ENCODE peak calls at places on chromosome 15, in eight cellular contexts. G is SJCRH30, Z is hepatocyte, I is endodermal cell, D is SJSA1, X is thyroid gland, C is endothelial cell of umbilical vein, L is lung. U is an unnamed sample.

GRCh38 chr15:82530606-82531379 is 9.5 kb downstream of the RPS17 start:
- DNase-seq in Z (peak; percentile 77), I (peak; percentile 95), D (peak; percentile 76), L (peak; percentile 70), G (peak; percentile 78), X (peak; percentile 85), C (peak; percentile 78), U (no peak)

GRCh38 chr15:97504031-97504430 is 456.5 kb upstream of the ARRDC4 start:
- DNase-seq in Z (peak; percentile 39), X (no peak), G (no peak), C (peak; percentile 97), L (no peak), D (no peak), I (no peak), U (no peak)

GRCh38 chr15:68819451-68820204 is 1.1 kb downstream of the ANP32A start:
- DNase-seq in G (peak; percentile 80), L (no peak), I (peak; percentile 81), C (peak; percentile 59), Z (peak; percentile 67), X (peak; percentile 38), D (peak; percentile 62), U (no peak)

GRCh38 chr15:67838789-67839332 is 984 bp downstream of the RNU6-1 start:
- DNase-seq in C (no peak), G (peak; percentile 77), X (peak; percentile 90), Z (peak; percentile 85), I (peak; percentile 92), D (no peak), L (peak; percentile 73), U (no peak)

GRCh38 chr15:41855121-41855941 is 16.7 kb downstream of the PLA2G4B start:
- DNase-seq in G (no peak), X (peak; percentile 90), C (no peak), Z (no peak), I (no peak), L (no peak), D (no peak), U (no peak)

GRCh38 chr15:40050788-40051615 is 12.0 kb upstream of the SRP14 start:
- DNase-seq in D (peak; percentile 40), Z (no peak), I (peak; percentile 78), X (no peak), L (no peak), C (no peak), G (peak; percentile 24), U (no peak)

GRCh38 chr15:63668601-63669000 is 71.4 kb downstream of the FBXL22 start:
- DNase-seq in X (no peak), Z (no peak), I (no peak), L (no peak), C (no peak), G (no peak), D (no peak), U (no peak)

GRCh38 chr15:67177750-67178149 is 76.7 kb downstream of the AAGAB start:
- DNase-seq in D (no peak), G (peak; percentile 43), Z (no peak), X (no peak), I (no peak), C (peak; percentile 25), L (no peak), U (no peak)

GRCh38 chr15:58224068-58224467 is 85.9 kb downstream of the AQP9 start:
- DNase-seq in D (no peak), L (no peak), Z (no peak), C (peak; percentile 38), I (no peak), G (peak; percentile 93), X (peak; percentile 60), U (no peak)

GRCh38 chr15:85897818-85898717 is 103.3 kb upstream of the KLHL25 start:
- DNase-seq in I (peak; percentile 84), X (no peak), G (no peak), L (no peak), Z (no peak), C (no peak), D (no peak), U (no peak)

GRCh38 chr15:41018534-41018933 is 65.3 kb downstream of the CHAC1 start:
- DNase-seq in L (peak; percentile 37), D (no peak), C (peak; percentile 90), I (no peak), X (peak; percentile 70), Z (peak; percentile 67), G (no peak), U (no peak)

GRCh38 chr15:82730022-82730530 is 20.4 kb upstream of the AP3B2 start:
- DNase-seq in X (no peak), C (no peak), I (no peak), D (no peak), G (no peak), Z (no peak), L (no peak), U (no peak)

GRCh38 chr15:60871731-60872130 is 357.4 kb downstream of the RORA start:
- DNase-seq in G (no peak), L (no peak), X (no peak), Z (peak; percentile 8), C (no peak), I (no peak), D (no peak), U (no peak)

GRCh38 chr15:51382787-51383186 is 41.3 kb downstream of the GLDN start:
- DNase-seq in C (peak; percentile 45), G (peak; percentile 37), X (peak; percentile 54), D (no peak), Z (peak; percentile 74), L (no peak), I (peak; percentile 86), U (peak; percentile 11)

GRCh38 chr15:93300796-93301195 is 211.8 kb upstream of the RGMA start:
- DNase-seq in C (no peak), L (no peak), Z (peak; percentile 20), I (no peak), G (no peak), X (no peak), D (peak; percentile 3), U (no peak)

GRCh38 chr15:87849181-87849580 is 407.4 kb downstream of the NTRK3 start:
- DNase-seq in I (no peak), Z (no peak), C (no peak), D (no peak), X (no peak), L (no peak), G (no peak), U (no peak)

GRCh38 chr15:87848012-87848411 is 408.5 kb downstream of the NTRK3 start:
- DNase-seq in G (no peak), C (no peak), L (no peak), Z (no peak), D (no peak), I (no peak), X (no peak), U (no peak)

GRCh38 chr15:87850916-87851315 is 405.6 kb downstream of the NTRK3 start:
- DNase-seq in Z (no peak), G (no peak), L (no peak), C (no peak), I (no peak), D (no peak), X (no peak), U (no peak)

GRCh38 chr15:87846746-87847145 is 409.8 kb downstream of the NTRK3 start:
- DNase-seq in X (no peak), L (no peak), Z (no peak), D (no peak), C (no peak), I (no peak), G (no peak), U (no peak)

GRCh38 chr15:87851497-87851896 is 405.0 kb downstream of the NTRK3 start:
- DNase-seq in X (no peak), C (no peak), G (no peak), I (no peak), Z (no peak), L (no peak), D (no peak), U (no peak)
- H3K9me3 ChIP-seq in X (no peaks in the 10 kb centered on the region), C (no peaks in the 10 kb centered on the region), G (no peaks in the 10 kb centered on the region), I (no peaks in the 10 kb centered on the region), Z (no peaks in the 10 kb centered on the region), L (no peaks in the 10 kb centered on the region), D (no peaks in the 10 kb centered on the region), U (no peaks in the 10 kb centered on the region)

DNA sequence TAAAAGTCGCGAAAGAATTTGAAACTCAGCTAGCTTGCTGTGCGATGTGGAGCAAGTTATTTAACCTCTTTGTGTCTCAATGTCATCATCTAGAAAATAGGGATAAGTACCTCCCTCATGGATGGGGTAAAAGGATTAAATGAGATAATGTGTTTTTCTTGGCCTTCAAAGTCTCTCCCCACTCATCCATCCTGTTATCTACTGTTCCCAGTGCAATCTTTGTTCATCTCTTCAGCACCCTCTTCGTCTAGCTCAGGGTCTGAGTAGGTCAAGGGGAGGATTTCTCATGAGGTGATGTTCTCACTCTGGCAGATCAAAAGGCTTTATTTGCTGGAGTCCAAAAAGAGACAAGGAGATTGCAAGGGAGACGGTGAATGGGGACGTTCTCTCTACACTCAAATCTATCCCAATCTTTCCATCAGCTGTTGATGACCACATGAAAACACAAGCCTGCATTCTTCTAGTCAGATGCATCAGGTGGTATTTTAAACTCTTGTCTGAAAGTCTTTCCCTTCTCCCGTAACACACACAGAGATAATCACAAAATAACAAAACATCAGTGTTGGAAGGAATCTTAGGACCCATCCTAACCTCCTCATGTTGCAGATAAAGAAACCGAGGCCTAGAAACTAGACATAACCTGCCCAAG is 1.3 kb downstream of the MESD start:
- DNase-seq in Z (no peak), X (no peak), C (no peak), G (no peak), L (no peak), I (no peak), D (no peak), U (no peak)
- H3K4me3 ChIP-seq in Z (peak overlapping the region; percentile 66), X (peak overlapping the region; percentile 86), C (peak overlapping the region; percentile 77), G (peak overlapping the region; percentile 94), L (peak overlapping the region; percentile 69), I (peak overlapping the region; percentile 98), D (peak overlapping the region; percentile 95), U (peak overlapping the region; percentile 91)

DNA sequence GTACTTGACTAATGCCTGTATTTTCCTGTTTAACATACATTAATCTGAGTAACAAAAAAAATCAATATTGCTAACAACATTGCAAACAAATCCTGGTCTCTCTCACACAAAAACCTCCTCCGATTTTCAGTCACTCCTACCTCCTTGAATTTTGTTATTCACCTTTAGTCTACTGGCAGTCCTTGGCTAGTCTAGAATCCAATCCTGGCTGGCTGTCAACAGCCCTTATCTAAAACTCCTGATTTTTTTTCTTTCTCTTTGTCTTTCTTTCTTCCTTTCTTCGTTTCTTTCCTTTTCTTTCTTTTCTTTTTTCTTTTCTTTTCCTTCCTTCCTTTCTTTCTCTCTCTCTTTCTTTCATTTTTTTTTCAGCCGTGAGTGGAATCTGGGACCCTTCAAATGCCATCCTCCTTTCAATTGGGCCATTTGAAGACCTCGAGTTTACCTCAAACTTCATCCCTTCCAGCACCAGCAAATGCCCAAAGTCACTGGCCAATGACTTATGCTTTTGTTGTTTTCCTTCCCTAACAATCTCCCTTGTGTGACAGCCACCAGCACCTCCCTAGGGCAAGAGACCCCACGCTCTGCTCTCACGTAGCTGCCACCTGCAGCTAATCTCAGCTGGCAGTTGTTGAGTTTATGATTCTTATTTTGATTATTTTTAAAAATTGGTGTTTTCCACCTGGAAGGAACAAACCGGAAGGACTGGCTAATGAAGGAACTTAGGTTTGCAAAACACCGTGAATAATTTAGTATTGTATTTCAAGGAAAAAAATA is 6.8 kb upstream of the ONECUT1 start:
- DNase-seq in G (no peak), D (no peak), Z (no peak), C (no peak), L (no peak), X (no peak), I (no peak), U (no peak)
- H3K27me3 ChIP-seq in G (no peaks in the 10 kb centered on the region), D (peaks cover 94% of the 10 kb centered on the region), Z (peaks cover 100% of the 10 kb centered on the region), C (peaks cover 94% of the 10 kb centered on the region), L (peaks cover 11% of the 10 kb centered on the region), X (peaks cover 59% of the 10 kb centered on the region), I (peaks cover 100% of the 10 kb centered on the region), U (peaks cover 94% of the 10 kb centered on the region)

DNA sequence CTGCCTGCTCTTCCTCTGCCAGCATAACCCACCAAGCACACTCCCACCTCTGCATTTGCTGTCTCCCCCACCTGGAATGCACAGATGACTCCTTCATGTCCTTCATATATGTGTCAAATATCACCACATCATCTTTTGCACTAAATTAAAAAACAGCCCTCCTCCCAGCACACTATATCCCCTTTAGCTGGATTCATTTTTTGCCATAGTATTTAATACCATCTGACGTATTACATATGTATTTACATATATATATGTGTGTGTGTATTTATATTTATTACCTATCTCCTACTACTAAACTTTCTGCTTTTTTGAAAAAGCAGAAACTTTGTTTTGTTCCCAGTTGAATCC is 29.4 kb upstream of the UBL7 start:
- DNase-seq in X (no peak), I (no peak), G (no peak), C (no peak), Z (no peak), L (no peak), D (no peak), U (no peak)
- H3K9me3 ChIP-seq in X (no peaks in the 10 kb centered on the region), I (no peaks in the 10 kb centered on the region), G (no peaks in the 10 kb centered on the region), C (no peaks in the 10 kb centered on the region), Z (no peaks in the 10 kb centered on the region), L (no peaks in the 10 kb centered on the region), D (no peaks in the 10 kb centered on the region), U (no peaks in the 10 kb centered on the region)